ENCODE peak calls at places on chromosomes 7 and 10, in four cellular contexts. N is cardiac muscle cell, I is fibroblast of lung, T is NCI-H1092. R is an unnamed sample.

GRCh38 chr7:90891529-90891928 is 295.4 kb downstream of the CDK14 start:
- DNase-seq in N (no peak), I (no peak), T (no peak), R (no peak)

GRCh38 chr10:66931340-66931948 is 5.6 kb downstream of the LRRTM3 start:
- DNase-seq in N (peak), I (peak), T (no peak), R (no peak)

GRCh38 chr10:27494116-27494515 is 10.0 kb upstream of the RAB18 start:
- DNase-seq in N (no peak), I (no peak), T (no peak), R (no peak)

GRCh38 chr10:62815373-62816111 is 624 bp downstream of the EGR2 start:
- DNase-seq in N (peak), I (no peak), T (no peak), R (peak)

GRCh38 chr7:30904566-30904965 is 7.1 kb upstream of the AQP1 start:
- DNase-seq in N (no peak), I (no peak), T (no peak), R (no peak)

GRCh38 chr7:144416341-144416740 is 12.8 kb upstream of the NOBOX start:
- DNase-seq in N (no peak), I (no peak), T (no peak), R (no peak)

GRCh38 chr10:133411523-133412380 is 12.7 kb downstream of the SPRN start:
- DNase-seq in N (no peak), I (no peak), T (no peak), R (no peak)

GRCh38 chr7:43501881-43502280 is 81.0 kb upstream of the STK17A start:
- DNase-seq in N (no peak), I (peak), T (no peak), R (no peak)

GRCh38 chr10:89625041-89625765 is 19.8 kb downstream of the PANK1 start:
- DNase-seq in N (no peak), I (no peak), T (no peak), R (no peak)

GRCh38 chr7:48154792-48155413 is 16.4 kb upstream of the ABCA13 start:
- DNase-seq in N (peak), I (peak), T (no peak), R (no peak)

GRCh38 chr7:7792089-7792488 is 73.7 kb upstream of the RPA3 start:
- DNase-seq in N (no peak), I (no peak), T (no peak), R (no peak)

GRCh38 chr10:117933036-117933435 is 113.7 kb downstream of the RAB11FIP2 start:
- DNase-seq in N (no peak), I (no peak), T (no peak), R (no peak)

GRCh38 chr7:149772236-149772820 is 1.1 kb downstream of the ZNF467 start:
- DNase-seq in N (peak), I (no peak), T (peak), R (no peak)

GRCh38 chr10:11354823-11355222 is 256.6 kb downstream of the USP6NL start:
- DNase-seq in N (no peak), I (no peak), T (no peak), R (no peak)

GRCh38 chr7:30470163-30470770 is 8.3 kb downstream of the NOD1 start:
- DNase-seq in N (peak), I (peak), T (peak), R (no peak)

GRCh38 chr10:15222511-15222910 is 54.0 kb upstream of the NMT2 start:
- DNase-seq in N (no peak), I (no peak), T (no peak), R (no peak)

GRCh38 chr7:29639887-29640600 is 76.4 kb downstream of the PRR15 start:
- DNase-seq in N (no peak), I (no peak), T (peak), R (no peak)

GRCh38 chr7:41559426-41559825 is 143.5 kb downstream of the INHBA start:
- DNase-seq in N (no peak), I (no peak), T (no peak), R (no peak)

GRCh38 chr7:73742753-73743641 is 4.4 kb upstream of the ABHD11 start:
- DNase-seq in N (peak), I (no peak), T (peak), R (no peak)

GRCh38 chr7:98021588-98022351 is 31.8 kb upstream of the OCM2 start:
- DNase-seq in N (peak), I (peak), T (peak), R (peak)

GRCh38 chr7:150731916-150732315 is 5.3 kb upstream of the GIMAP5 start:
- DNase-seq in N (no peak), I (no peak), T (no peak), R (no peak)

GRCh38 chr7:128381161-128381821 is 19.8 kb upstream of the PRRT4 start:
- DNase-seq in N (peak), I (no peak), T (no peak), R (no peak)

GRCh38 chr10:119445935-119446317 is 96.6 kb downstream of the RGS10 start:
- DNase-seq in N (no peak), I (no peak), T (no peak), R (no peak)

GRCh38 chr10:121988361-121989324 is at the start of gene TACC2:
- DNase-seq in N (no peak), I (no peak), T (no peak), R (no peak)

GRCh38 chr10:94500063-94500462 is 45.5 kb upstream of the HELLS start:
- DNase-seq in N (no peak), I (peak), T (no peak), R (no peak)

GRCh38 chr7:154592392-154592791 is 410.5 kb downstream of the PAXIP1 start:
- DNase-seq in N (no peak), I (no peak), T (no peak), R (no peak)

GRCh38 chr7:151392002-151392401 is 17.8 kb downstream of the WDR86 start:
- DNase-seq in N (no peak), I (no peak), T (no peak), R (no peak)

GRCh38 chr10:59674211-59674836 is 35.3 kb downstream of the SLC16A9 start:
- DNase-seq in N (no peak), I (peak), T (no peak), R (no peak)

GRCh38 chr10:28730031-28730778 is 52.9 kb downstream of the BAMBI start:
- DNase-seq in N (no peak), I (peak), T (no peak), R (no peak)

GRCh38 chr10:19848226-19848950 is 32.2 kb downstream of the PLXDC2 start:
- DNase-seq in N (no peak), I (no peak), T (no peak), R (no peak)

GRCh38 chr7:91912500-91912899 is 28.2 kb upstream of the AKAP9 start:
- DNase-seq in N (no peak), I (peak), T (no peak), R (no peak)

GRCh38 chr7:106064329-106064728 is 47.8 kb downstream of the SYPL1 start:
- DNase-seq in N (no peak), I (no peak), T (no peak), R (no peak)

GRCh38 chr7:127409629-127410028 is 17.1 kb upstream of the ZNF800 start:
- DNase-seq in N (peak), I (no peak), T (no peak), R (no peak)

GRCh38 chr7:4765776-4766490 is 9.5 kb upstream of the AP5Z1 start:
- DNase-seq in N (no peak), I (no peak), T (no peak), R (no peak)

GRCh38 chr10:8130973-8131911 is 76.8 kb downstream of the GATA3 start:
- DNase-seq in N (no peak), I (no peak), T (no peak), R (no peak)

GRCh38 chr7:80159802-80160201 is 25.2 kb downstream of the GNAI1 start:
- DNase-seq in N (no peak), I (no peak), T (no peak), R (no peak)

GRCh38 chr10:101629781-101630419 is 41.8 kb downstream of the DPCD start:
- DNase-seq in N (no peak), I (no peak), T (no peak), R (no peak)

GRCh38 chr7:149817301-149817771 is 20.8 kb upstream of the ZNF862 start:
- DNase-seq in N (no peak), I (no peak), T (no peak), R (no peak)

GRCh38 chr10:336247-336646 is 201.0 kb downstream of the ZMYND11 start:
- DNase-seq in N (no peak), I (no peak), T (no peak), R (no peak)

GRCh38 chr10:88209837-88210552 is 346.6 kb downstream of the PTEN start:
- DNase-seq in N (no peak), I (peak), T (no peak), R (no peak)